ENCODE peak calls at places on chromosomes 13 and 19, in seven cellular contexts. E is SK-N-SH, U is K562, G is HepG2, V is H1, K is HCT116, J is GM12878. N is an unnamed sample.

GRCh38 chr19:12955996-12956395 is 1.0 kb downstream of the GADD45GIP1 start:
- DNase-seq in E (no peak), V (no peak), K (no peak), J (no peak), U (no peak), G (no peak), N (no peak)

GRCh38 chr13:99332456-99332855 is 25.3 kb upstream of the GPR183 start:
- DNase-seq in V (no peak), U (no peak), E (no peak), K (no peak), J (no peak), G (peak), N (no peak)

GRCh38 chr19:5002143-5002542 is 33.2 kb downstream of the KDM4B start:
- DNase-seq in G (peak), E (no peak), J (no peak), U (no peak), K (peak), V (no peak), N (no peak)

GRCh38 chr13:59424661-59425060 is 739.1 kb downstream of the DIAPH3 start:
- DNase-seq in V (no peak), K (no peak), U (no peak), J (no peak), G (no peak), E (no peak), N (no peak)

GRCh38 chr19:38024991-38025716 is 118.1 kb downstream of the SIPA1L3 start:
- DNase-seq in E (no peak), J (no peak), V (no peak), U (peak), K (no peak), G (no peak), N (no peak)

GRCh38 chr13:113121183-113121927 is 1.2 kb upstream of the F10 start:
- DNase-seq in V (no peak), E (no peak), G (no peak), U (no peak), J (no peak), K (no peak), N (no peak)

GRCh38 chr13:45446181-45446580 is 18.6 kb upstream of the COG3 start:
- DNase-seq in U (no peak), J (no peak), E (no peak), V (no peak), K (no peak), G (no peak), N (no peak)

GRCh38 chr19:49690073-49690655 is 752 bp upstream of the CPT1C start:
- DNase-seq in G (no peak), K (no peak), E (no peak), U (no peak), V (no peak), J (no peak), N (no peak)

GRCh38 chr19:43455321-43456113 is 9.9 kb downstream of the LYPD3 start:
- DNase-seq in G (no peak), J (no peak), K (no peak), U (no peak), V (no peak), E (no peak), N (peak)

GRCh38 chr19:44875666-44876418 is 15.2 kb upstream of the TOMM40 start:
- DNase-seq in G (no peak), V (no peak), J (no peak), E (no peak), K (no peak), U (no peak), N (no peak)

GRCh38 chr19:49930483-49931011 is 1.2 kb upstream of the NUP62 start:
- DNase-seq in U (peak), E (no peak), J (no peak), G (no peak), V (no peak), K (peak), N (no peak)

GRCh38 chr19:28569132-28570114 is 643.5 kb downstream of the UQCRFS1 start:
- DNase-seq in G (no peak), J (no peak), K (no peak), E (no peak), U (no peak), V (no peak), N (no peak)

GRCh38 chr19:31529121-31529520 is 179.9 kb upstream of the TSHZ3 start:
- DNase-seq in E (no peak), V (no peak), K (no peak), J (no peak), U (no peak), G (no peak), N (no peak)

GRCh38 chr19:506404-507285 is 652 bp upstream of the TPGS1 start:
- DNase-seq in J (peak), V (peak), K (peak), G (peak), U (peak), E (peak), N (peak)

GRCh38 chr13:30762643-30763042 is 27.3 kb downstream of the ALOX5AP start:
- DNase-seq in V (no peak), G (no peak), J (no peak), K (no peak), E (no peak), U (no peak), N (no peak)

GRCh38 chr13:103287659-103288058 is 221.4 kb upstream of the SLC10A2 start:
- DNase-seq in J (no peak), K (no peak), V (no peak), E (no peak), U (no peak), G (no peak), N (no peak)

GRCh38 chr19:33194527-33194883 is 375 bp downstream of the LRP3 start:
- DNase-seq in V (no peak), E (no peak), G (no peak), K (no peak), J (no peak), U (no peak), N (no peak)

GRCh38 chr19:11019824-11020223 is 59.0 kb downstream of the SMARCA4 start:
- DNase-seq in E (no peak), V (no peak), G (no peak), J (no peak), K (no peak), U (no peak), N (no peak)

GRCh38 chr13:22451345-22451744 is 729.4 kb upstream of the SGCG start:
- DNase-seq in J (no peak), U (no peak), V (no peak), G (peak), K (no peak), E (no peak), N (peak)

GRCh38 chr13:97194473-97194872 is 27.7 kb upstream of the MBNL2 start:
- DNase-seq in U (peak), G (no peak), J (no peak), V (no peak), E (no peak), K (peak), N (no peak)

GRCh38 chr19:33196446-33197193 is 2.5 kb downstream of the LRP3 start:
- DNase-seq in V (no peak), U (no peak), E (no peak), J (no peak), K (no peak), G (no peak), N (no peak)

GRCh38 chr19:40246292-40247073 is 20.0 kb upstream of the CCNP start:
- DNase-seq in V (no peak), K (no peak), J (no peak), U (no peak), G (no peak), E (peak), N (no peak)

GRCh38 chr13:97344250-97345175 is 89.5 kb upstream of the RAP2A start:
- DNase-seq in G (peak), J (no peak), U (peak), E (peak), V (no peak), K (peak), N (peak)

GRCh38 chr13:99151516-99151915 is 49.1 kb upstream of the UBAC2 start:
- DNase-seq in K (peak), E (no peak), V (no peak), U (peak), J (no peak), G (no peak), N (no peak)

GRCh38 chr19:11092181-11092538 is 2.9 kb downstream of the LDLR start:
- DNase-seq in U (no peak), K (peak), E (no peak), G (peak), J (no peak), V (no peak), N (no peak)

GRCh38 chr13:100646030-100646673 is 28.4 kb downstream of the TMTC4 start:
- DNase-seq in J (no peak), E (peak), K (peak), U (peak), G (peak), V (no peak), N (peak)

GRCh38 chr13:30529085-30529815 is 63.5 kb upstream of the HMGB1 start:
- DNase-seq in U (no peak), V (no peak), E (no peak), J (peak), G (no peak), K (no peak), N (no peak)

GRCh38 chr13:94711561-94712286 is 621 bp downstream of the SOX21 start:
- DNase-seq in J (no peak), K (no peak), V (no peak), E (peak), G (no peak), U (peak), N (no peak)

GRCh38 chr19:46378268-46378667 is 31.4 kb downstream of the PPP5C start:
- DNase-seq in E (no peak), J (no peak), V (no peak), G (no peak), U (no peak), K (no peak), N (no peak)

GRCh38 chr13:26599403-26599802 is 41.9 kb downstream of the WASF3 start:
- DNase-seq in U (no peak), V (no peak), J (no peak), E (peak), K (no peak), G (no peak), N (no peak)

GRCh38 chr13:54194233-54195024 is 1165.8 kb downstream of the OLFM4 start:
- DNase-seq in K (no peak), G (no peak), E (no peak), U (no peak), V (no peak), J (no peak), N (no peak)

GRCh38 chr19:32407004-32407992 is 1.7 kb downstream of the DPY19L3 start:
- DNase-seq in J (no peak), E (peak), U (peak), K (no peak), V (no peak), G (peak), N (peak)

GRCh38 chr19:8643860-8644653 is 13.6 kb downstream of the NFILZ start:
- DNase-seq in G (no peak), E (no peak), K (no peak), U (no peak), V (no peak), J (no peak), N (no peak)

GRCh38 chr19:39928357-39928725 is 6.1 kb downstream of the FCGBP start:
- DNase-seq in E (no peak), G (no peak), V (no peak), U (no peak), K (no peak), J (no peak), N (no peak)

GRCh38 chr19:4523306-4524110 is 5.2 kb upstream of the PLIN4 start:
- DNase-seq in G (peak), V (no peak), U (peak), E (peak), K (peak), J (no peak), N (peak)

GRCh38 chr13:25912961-25913360 is 138.9 kb downstream of the SHISA2 start:
- DNase-seq in K (no peak), J (no peak), V (no peak), G (no peak), U (no peak), E (no peak), N (no peak)

GRCh38 chr19:13526552-13526951 is 20.3 kb upstream of the CACNA1A start:
- DNase-seq in V (peak), E (no peak), G (no peak), J (no peak), K (peak), U (peak), N (no peak)

DNA sequence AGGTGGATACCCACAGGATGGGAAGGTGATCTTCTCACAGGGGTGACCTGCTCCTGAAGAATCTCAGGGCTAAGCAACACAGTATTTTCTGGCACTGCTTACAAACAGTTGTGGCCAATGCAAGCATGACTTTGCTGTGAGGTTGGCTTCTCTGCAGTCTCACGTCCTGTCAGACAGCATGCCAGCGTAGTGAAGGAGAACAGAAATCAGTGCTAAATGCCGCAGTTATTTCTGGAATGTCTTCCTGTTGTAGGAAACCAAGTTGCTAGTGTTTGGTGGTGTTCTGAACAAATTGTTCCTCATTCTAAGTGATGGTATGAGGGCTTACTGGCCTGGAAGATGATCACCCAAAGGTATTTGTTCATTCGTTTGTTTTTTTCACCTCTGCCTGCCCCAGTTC is 320.1 kb downstream of the MTUS2 start:
- DNase-seq in E (no peak), G (no peak), U (no peak), K (no peak), J (no peak), V (no peak), N (peak)
- TF ChIP-seq JUND in E (no peak), G (no peak), U (no peak), K (no peak), J (no peak), V (no peak), N (no peak)

GRCh38 chr13:41308241-41308640 is 2.8 kb upstream of the NAA16 start:
- DNase-seq in J (no peak), E (no peak), V (no peak), U (no peak), K (no peak), G (no peak), N (no peak)
- TF ChIP-seq JUND in J (no peak), E (no peak), V (no peak), U (no peak), K (no peak), G (no peak), N (no peak)

GRCh38 chr13:62033932-62034331 is 618.3 kb upstream of the PCDH20 start:
- DNase-seq in V (no peak), U (no peak), K (no peak), G (no peak), E (no peak), J (no peak), N (peak)

GRCh38 chr13:62040078-62040477 is 624.4 kb upstream of the PCDH20 start:
- DNase-seq in V (no peak), G (no peak), E (no peak), J (no peak), U (no peak), K (no peak), N (no peak)

GRCh38 chr13:62040806-62041205 is 625.2 kb upstream of the PCDH20 start:
- DNase-seq in V (no peak), U (no peak), G (no peak), K (no peak), J (no peak), E (no peak), N (no peak)

GRCh38 chr13:62038214-62038613 is 622.6 kb upstream of the PCDH20 start:
- DNase-seq in E (no peak), J (peak), U (no peak), V (no peak), K (no peak), G (no peak), N (no peak)
- TF ChIP-seq JUND in E (no peak), J (no peak), U (no peak), V (no peak), K (no peak), G (no peak), N (no peak)

DNA sequence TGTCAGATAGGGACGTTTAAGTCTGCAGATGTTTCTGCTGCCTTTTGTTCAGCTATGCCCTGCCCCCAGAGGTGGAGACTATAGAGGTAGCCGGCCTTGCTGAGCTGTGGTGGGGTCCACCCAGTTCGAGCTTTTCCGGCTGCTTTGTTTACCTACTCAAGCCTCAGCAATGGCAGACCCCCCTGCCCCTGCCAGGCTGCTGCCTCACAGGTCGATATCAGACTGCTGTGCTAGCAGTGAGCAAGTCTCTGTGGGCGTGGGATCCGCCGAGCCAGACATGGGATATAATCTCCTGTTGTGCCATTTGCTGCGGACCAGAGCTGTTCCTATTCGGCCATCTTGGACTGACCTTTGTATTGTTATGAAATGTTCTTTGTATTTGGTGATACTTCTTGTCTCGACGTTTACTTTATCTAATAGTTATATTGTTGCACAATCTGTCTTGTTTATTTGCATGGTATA is 46.3 kb downstream of the NBEA start:
- DNase-seq in J (no peak), V (no peak), E (no peak), U (no peak), G (peak), K (no peak), N (no peak)
- TF ChIP-seq JUND in J (no peak), V (no peak), E (no peak), U (no peak), G (no peak), K (no peak), N (no peak)

GRCh38 chr19:56405062-56405461 is 930 bp downstream of the ZNF583 start:
- DNase-seq in U (no peak), J (no peak), K (no peak), E (no peak), V (no peak), G (no peak), N (no peak)
- TF ChIP-seq JUND in U (no peak), J (no peak), K (no peak), E (no peak), V (no peak), G (no peak), N (no peak)

GRCh38 chr13:39779337-39780270 is 124.1 kb downstream of the COG6 start:
- DNase-seq in E (no peak), K (no peak), J (no peak), G (no peak), U (no peak), V (no peak), N (no peak)

GRCh38 chr13:39777527-39778061 is 122.1 kb downstream of the COG6 start:
- DNase-seq in U (no peak), G (no peak), K (peak), V (no peak), J (no peak), E (no peak), N (peak)

GRCh38 chr13:39777021-39777420 is 121.6 kb downstream of the COG6 start:
- DNase-seq in G (no peak), U (no peak), E (no peak), V (no peak), K (no peak), J (no peak), N (no peak)

GRCh38 chr13:39773833-39774232 is 118.4 kb downstream of the COG6 start:
- DNase-seq in V (no peak), K (no peak), J (no peak), E (no peak), G (no peak), U (no peak), N (no peak)

GRCh38 chr13:39776439-39776838 is 121.0 kb downstream of the COG6 start:
- DNase-seq in U (no peak), G (no peak), J (no peak), V (no peak), K (no peak), E (no peak), N (no peak)
- TF ChIP-seq JUND in U (no peak), G (no peak), J (no peak), V (no peak), K (no peak), E (peak), N (no peak)

GRCh38 chr19:47404334-47405196 is 14.8 kb downstream of the MEIS3 start:
- DNase-seq in G (no peak), U (no peak), K (no peak), J (no peak), V (no peak), E (no peak), N (no peak)
- TF ChIP-seq JUND in G (no peak), U (no peak), K (no peak), J (no peak), V (no peak), E (no peak), N (no peak)

N was measured in T47D.